ENCODE peak calls at places on chromosomes 2 and 18, in ten cellular contexts. L, G, X, F, R, W, Q, I, D and E are unnamed samples.

GRCh38 chr2:213806125-213806726 is 522.0 kb downstream of the SPAG16 start:
- DNase-seq in G (peak), D (peak), I (no peak), R (no peak), W (peak), L (no peak), Q (no peak), F (no peak), X (no peak), E (no peak)

GRCh38 chr2:111154758-111155157 is 34.0 kb downstream of the BCL2L11 start:
- DNase-seq in I (no peak), L (no peak), G (no peak), F (no peak), Q (no peak), D (peak), R (no peak), W (no peak), X (no peak), E (no peak)

GRCh38 chr2:46810195-46810594 is 105.4 kb downstream of the MCFD2 start:
- DNase-seq in W (no peak), Q (no peak), F (no peak), X (no peak), G (no peak), D (no peak), L (no peak), R (no peak), I (no peak), E (no peak)

GRCh38 chr2:118697771-118698170 is 149.7 kb downstream of the EN1 start:
- DNase-seq in F (no peak), X (no peak), G (no peak), R (no peak), W (no peak), I (no peak), D (no peak), L (no peak), Q (no peak), E (no peak)

GRCh38 chr2:210399440-210400041 is 77.0 kb downstream of the LANCL1 start:
- DNase-seq in W (peak), I (no peak), D (peak), X (no peak), R (no peak), G (peak), L (no peak), F (no peak), Q (no peak), E (no peak)

GRCh38 chr18:45321520-45321919 is 293.8 kb upstream of the SLC14A2 start:
- DNase-seq in W (no peak), Q (no peak), F (no peak), G (no peak), X (no peak), I (no peak), L (no peak), D (no peak), R (no peak), E (no peak)

GRCh38 chr18:49135871-49136270 is 185.1 kb upstream of the SMAD7 start:
- DNase-seq in G (peak), L (no peak), R (no peak), W (peak), Q (no peak), F (no peak), X (no peak), I (no peak), D (peak), E (no peak)

GRCh38 chr2:183898641-183899040 is 699.7 kb upstream of the ZNF804A start:
- DNase-seq in D (no peak), Q (no peak), L (no peak), X (no peak), R (no peak), I (no peak), F (no peak), G (no peak), W (no peak), E (no peak)

GRCh38 chr18:59057969-59058368 is 81.7 kb upstream of the SEC11C start:
- DNase-seq in D (no peak), I (no peak), X (no peak), R (no peak), G (no peak), W (no peak), F (no peak), L (no peak), Q (no peak), E (no peak)

GRCh38 chr18:24014062-24014985 is at the start of gene TTC39C:
- DNase-seq in Q (peak), D (no peak), R (peak), F (peak), G (peak), W (peak), X (peak), I (peak), L (peak), E (peak)

GRCh38 chr2:121429119-121429903 is 101.4 kb upstream of the RNU4ATAC start:
- DNase-seq in X (no peak), I (no peak), F (no peak), W (no peak), L (no peak), D (no peak), R (no peak), G (no peak), Q (no peak), E (no peak)

GRCh38 chr2:172196768-172197322 is 94.1 kb upstream of the DLX2 start:
- DNase-seq in R (no peak), I (no peak), D (no peak), L (no peak), G (no peak), W (no peak), F (no peak), Q (peak), X (no peak), E (peak)

GRCh38 chr18:31042391-31043181 is at the start of gene DSC3:
- DNase-seq in G (peak), D (no peak), X (no peak), L (peak), F (peak), W (no peak), Q (peak), I (peak), R (no peak), E (no peak)

GRCh38 chr2:152367547-152368250 is 32.7 kb downstream of the FMNL2 start:
- DNase-seq in R (no peak), I (no peak), G (no peak), W (no peak), Q (no peak), L (no peak), F (no peak), X (no peak), D (no peak), E (no peak)

GRCh38 chr2:151522556-151522955 is 112.9 kb downstream of the RIF1 start:
- DNase-seq in F (no peak), R (no peak), G (no peak), I (no peak), W (no peak), Q (no peak), L (no peak), X (no peak), D (no peak), E (no peak)

GRCh38 chr2:25618676-25619075 is 54.7 kb downstream of the DTNB start:
- DNase-seq in D (peak), X (no peak), Q (no peak), I (no peak), R (no peak), F (no peak), W (peak), L (no peak), G (peak), E (no peak)

GRCh38 chr2:204539010-204539385 is 6.3 kb upstream of the PARD3B start:
- DNase-seq in I (no peak), D (no peak), X (no peak), Q (no peak), F (no peak), L (no peak), G (no peak), W (no peak), R (no peak), E (no peak)

GRCh38 chr18:33579868-33580205 is 1.8 kb downstream of the ASXL3 start:
- DNase-seq in W (no peak), F (no peak), D (no peak), Q (no peak), I (no peak), X (no peak), R (no peak), L (no peak), G (no peak), E (no peak)

GRCh38 chr2:96436961-96437360 is 68.2 kb downstream of the NEURL3 start:
- DNase-seq in W (no peak), G (no peak), R (no peak), Q (no peak), I (no peak), L (no peak), D (no peak), X (no peak), F (no peak), E (no peak)

GRCh38 chr2:167544602-167545001 is 656.3 kb downstream of the XIRP2 start:
- DNase-seq in R (no peak), X (no peak), I (no peak), W (no peak), D (no peak), L (no peak), G (no peak), F (no peak), Q (no peak), E (no peak)

GRCh38 chr2:3168230-3168891 is 209.3 kb downstream of the EIPR1 start:
- DNase-seq in L (peak), X (peak), I (no peak), W (no peak), D (no peak), R (no peak), G (no peak), F (peak), Q (peak), E (no peak)

GRCh38 chr2:203811491-203812221 is 55.9 kb upstream of the CTLA4 start:
- DNase-seq in I (peak), R (peak), W (peak), X (peak), Q (peak), D (peak), F (peak), G (peak), L (no peak), E (peak)

GRCh38 chr2:187261705-187262104 is 186.3 kb downstream of the CALCRL start:
- DNase-seq in L (no peak), R (no peak), Q (no peak), D (no peak), F (no peak), X (no peak), I (no peak), W (no peak), G (no peak), E (no peak)

GRCh38 chr2:143885461-143885860 is 634.5 kb downstream of the ZEB2 start:
- DNase-seq in W (no peak), L (no peak), G (no peak), D (no peak), Q (no peak), I (no peak), R (no peak), F (no peak), X (no peak), E (no peak)

GRCh38 chr18:63216911-63217311 is 102.7 kb downstream of the BCL2 start:
- DNase-seq in W (no peak), F (no peak), Q (no peak), X (no peak), L (no peak), G (no peak), D (no peak), I (no peak), R (no peak), E (no peak)

GRCh38 chr2:28155627-28156026 is 237.0 kb upstream of the FOSL2 start:
- DNase-seq in W (no peak), R (no peak), X (no peak), D (no peak), I (no peak), L (no peak), G (peak), F (no peak), Q (no peak), E (no peak)

GRCh38 chr2:161418715-161419337 is 2.7 kb downstream of the TBR1 start:
- DNase-seq in F (no peak), G (no peak), X (no peak), D (no peak), R (no peak), I (no peak), Q (no peak), W (no peak), L (no peak), E (no peak)

GRCh38 chr18:25005602-25006375 is 346.2 kb downstream of the ZNF521 start:
- DNase-seq in F (no peak), G (no peak), X (no peak), D (no peak), I (no peak), L (no peak), W (peak), Q (peak), R (no peak), E (no peak)

GRCh38 chr2:24203029-24203786 is 28.4 kb downstream of the FAM228A start:
- DNase-seq in Q (no peak), F (no peak), W (no peak), I (no peak), D (no peak), R (no peak), X (no peak), G (no peak), L (no peak), E (no peak)

GRCh38 chr2:177714704-177715103 is 322.1 kb downstream of the AGPS start:
- DNase-seq in D (no peak), X (no peak), R (no peak), I (no peak), Q (no peak), F (no peak), G (no peak), W (no peak), L (no peak), E (no peak)
- H3K4me3 ChIP-seq in D (no peak), X (no peak), R (no peak), I (no peak), Q (no peak), F (no peak), G (no peak), W (no peak), L (no peak), E (no peak)

GRCh38 chr2:216111122-216111521 is 2.0 kb downstream of the XRCC5 start:
- DNase-seq in L (no peak), I (no peak), R (no peak), W (no peak), G (no peak), D (no peak), Q (no peak), X (no peak), F (no peak), E (no peak)

GRCh38 chr2:216114476-216115223 is 5.5 kb downstream of the XRCC5 start:
- DNase-seq in Q (peak), L (peak), F (peak), W (peak), R (peak), G (peak), X (peak), D (peak), I (peak), E (peak)

GRCh38 chr2:216112926-216113325 is 3.8 kb downstream of the XRCC5 start:
- DNase-seq in X (no peak), R (no peak), G (no peak), W (no peak), Q (no peak), L (no peak), D (no peak), I (no peak), F (no peak), E (no peak)

GRCh38 chr2:216115224-216115582 is 6.1 kb downstream of the XRCC5 start:
- DNase-seq in L (no peak), Q (no peak), D (no peak), I (no peak), X (no peak), G (peak), R (no peak), F (no peak), W (no peak), E (no peak)

GRCh38 chr2:216113572-216113971 is 4.4 kb downstream of the XRCC5 start:
- DNase-seq in L (no peak), X (no peak), D (no peak), G (no peak), W (no peak), Q (no peak), F (no peak), I (no peak), R (no peak), E (no peak)
- TF ChIP-seq POLR2A in L (no peak), X (no peak), D (no peak), G (no peak), W (no peak), Q (no peak), F (no peak), I (no peak), R (no peak), E (no peak)

GRCh38 chr2:86809481-86810121 is 18.9 kb upstream of the CD8A start:
- DNase-seq in W (no peak), Q (no peak), D (no peak), R (no peak), L (no peak), X (no peak), I (no peak), F (no peak), G (no peak), E (no peak)
- H3K4me3 ChIP-seq in W (no peak), Q (no peak), D (no peak), R (peak), L (peak), X (no peak), I (no peak), F (no peak), G (no peak), E (peak)

DNA sequence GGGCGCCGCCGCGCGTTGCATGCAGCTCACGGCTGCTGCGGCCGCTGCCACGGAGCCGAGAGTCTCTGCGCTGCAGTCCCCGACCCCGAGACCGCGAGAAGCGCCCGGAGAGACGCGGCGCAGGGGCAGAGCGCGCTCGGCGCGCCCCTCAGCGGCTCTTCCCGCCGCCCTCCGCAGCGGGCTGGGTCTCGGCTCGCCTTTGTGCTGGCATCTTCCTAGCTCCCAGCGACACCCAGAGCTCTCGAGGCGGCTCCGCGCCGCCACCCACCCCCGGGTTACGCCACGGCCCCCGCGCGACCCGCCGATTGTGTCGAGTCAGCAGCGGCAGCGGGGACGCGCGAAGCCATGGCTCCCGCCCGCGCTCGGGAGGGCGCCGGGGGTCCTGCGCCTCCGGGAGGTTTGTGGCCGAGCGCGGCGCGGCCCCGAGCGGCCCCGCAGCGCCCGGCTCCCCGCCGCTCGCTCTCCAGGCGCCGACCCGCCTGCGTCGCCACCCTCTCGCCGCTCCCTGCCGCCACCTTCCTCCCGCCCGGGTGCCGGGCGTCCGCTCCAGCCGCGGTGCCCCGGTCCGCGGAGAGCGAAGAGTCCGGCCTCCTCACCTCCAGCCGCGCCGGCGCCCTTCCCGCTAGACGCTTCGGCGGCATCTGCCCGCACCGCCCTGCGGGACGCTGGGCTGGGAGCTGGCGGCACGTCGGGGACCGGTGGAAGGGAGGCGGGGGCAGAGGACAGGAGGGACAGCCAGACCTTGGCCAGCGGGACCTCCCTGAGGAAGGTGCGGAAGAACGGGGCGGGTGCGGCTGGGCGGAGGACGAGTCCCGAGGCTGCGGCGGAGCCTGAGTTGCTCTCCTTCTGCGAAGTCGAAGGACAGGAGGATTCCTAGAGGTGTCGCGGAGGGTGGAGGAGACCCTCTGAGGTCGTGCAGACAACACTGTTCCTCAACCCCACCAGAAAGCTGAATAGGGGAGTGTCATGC is 46.3 kb upstream of the CCDC150 start:
- DNase-seq in Q (no peak), R (no peak), L (no peak), G (peak), D (no peak), F (peak), I (no peak), X (no peak), W (peak), E (no peak)
- TF ChIP-seq POLR2A in Q (no peak), R (no peak), L (no peak), G (peak), D (no peak), F (no peak), I (no peak), X (no peak), W (no peak), E (no peak)

DNA sequence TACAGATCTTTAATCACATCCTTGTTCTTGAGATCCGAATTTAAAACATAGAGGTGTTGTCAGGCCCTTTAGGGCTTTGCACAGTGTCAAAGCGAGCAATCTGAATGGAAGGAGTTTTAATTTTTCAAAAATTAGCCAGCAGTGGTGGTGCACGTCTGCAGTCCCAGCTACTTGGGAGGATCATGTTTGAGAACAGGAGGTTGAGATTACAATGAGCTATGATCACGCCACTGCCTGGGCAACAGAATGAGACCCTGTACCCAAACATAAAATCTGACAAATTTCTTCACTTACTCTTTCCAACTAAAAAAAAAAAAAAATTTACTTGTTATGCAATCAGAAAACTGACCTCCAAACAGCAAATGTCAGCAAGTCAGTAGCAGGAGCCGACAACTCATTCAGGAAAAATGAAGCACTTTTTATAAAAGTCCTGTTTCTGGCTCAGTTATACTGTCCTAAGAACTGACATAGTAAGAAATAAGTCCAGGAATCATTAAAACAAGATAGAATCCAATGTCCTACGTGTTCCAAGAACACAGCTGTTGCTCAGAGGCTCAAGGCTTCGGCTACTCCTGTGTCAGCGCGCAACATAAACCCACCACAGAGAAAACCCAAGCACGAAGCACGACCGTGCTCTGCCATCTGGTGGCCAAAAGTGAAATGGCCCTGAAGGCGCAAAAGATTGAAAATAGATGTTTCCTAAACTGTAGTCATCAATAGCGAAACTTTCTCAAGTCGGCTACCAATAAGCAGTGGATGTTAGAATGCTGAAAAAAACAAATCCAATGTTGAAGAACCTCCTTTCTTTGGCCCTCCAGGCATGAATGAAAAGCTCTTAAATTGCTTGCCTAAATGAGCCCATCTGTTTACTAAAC is 138.1 kb downstream of the INO80D start:
- DNase-seq in X (peak), F (peak), I (peak), G (peak), R (no peak), W (peak), D (peak), L (no peak), Q (peak), E (peak)
- H3K4me3 ChIP-seq in X (no peak), F (no peak), I (no peak), G (no peak), R (peak), W (no peak), D (peak), L (no peak), Q (no peak), E (no peak)

DNA sequence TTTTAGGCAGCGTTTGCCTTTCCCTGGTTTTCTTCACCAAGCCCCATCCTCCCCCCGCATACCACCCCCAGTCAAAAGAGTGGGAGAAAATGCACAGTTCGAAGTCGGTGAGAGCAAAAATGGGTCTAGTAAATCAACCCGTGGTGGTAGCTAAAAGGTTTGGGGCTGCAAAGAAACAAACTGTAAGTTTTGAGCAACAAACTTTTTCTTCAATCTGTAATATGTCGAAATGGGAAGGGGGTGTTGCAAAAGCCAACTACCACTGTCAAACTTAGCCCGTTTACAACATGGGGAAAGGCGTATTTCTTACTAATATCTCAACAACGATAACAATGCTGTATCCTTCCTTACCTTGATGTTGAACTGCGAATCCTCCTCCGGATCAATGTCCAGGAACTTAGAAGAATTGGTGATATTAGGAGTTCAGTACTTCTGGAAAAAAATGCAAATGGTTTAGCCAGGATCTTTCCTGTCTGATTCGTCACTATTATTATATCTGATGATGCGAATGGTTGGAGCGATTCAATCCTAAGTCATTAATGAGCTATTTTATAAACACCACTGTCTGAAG is 2.4 kb upstream of the SATB2 start:
- DNase-seq in R (no peak), D (no peak), W (peak), F (no peak), X (no peak), Q (no peak), I (no peak), G (peak), L (no peak), E (no peak)
- TF ChIP-seq POLR2A in R (no peak), D (no peak), W (no peak), F (no peak), X (no peak), Q (no peak), I (no peak), G (no peak), L (no peak), E (no peak)